ENCODE peak calls at places on chromosome 4, in nine cellular contexts. One of them, this sample, is unnamed.

GRCh38 chr4:189840356-189840755 is 100.3 kb upstream of the FRG1 start:
- DNase-seq in astrocyte of the cerebellum: no peak
- DNase-seq in caudate nucleus: no peak
- DNase-seq in activated T-cell treated with anti-CD3 and anti-CD28 coated beads for 24 hours: no peak
- DNase-seq in nephron progenitor cell: no peak
- DNase-seq in NAMALWA: no peak
- DNase-seq in NCI-H1694: no peak
- DNase-seq in pons: no peak
- DNase-seq in body of pancreas: no peak
- DNase-seq in this sample: no peak

GRCh38 chr4:177446571-177446970 is 4.3 kb upstream of the AGA start:
- DNase-seq in pons: no peak
- DNase-seq in body of pancreas: no peak
- DNase-seq in activated T-cell treated with anti-CD3 and anti-CD28 coated beads for 24 hours: no peak
- DNase-seq in NAMALWA: no peak
- DNase-seq in astrocyte of the cerebellum: no peak
- DNase-seq in NCI-H1694: no peak
- DNase-seq in caudate nucleus: no peak
- DNase-seq in nephron progenitor cell: no peak
- DNase-seq in this sample: no peak

GRCh38 chr4:127470290-127470809 is 162.4 kb upstream of the INTU start:
- DNase-seq in nephron progenitor cell: no peak
- DNase-seq in activated T-cell treated with anti-CD3 and anti-CD28 coated beads for 24 hours: no peak
- DNase-seq in caudate nucleus: no peak
- DNase-seq in NCI-H1694: no peak
- DNase-seq in NAMALWA: no peak
- DNase-seq in body of pancreas: no peak
- DNase-seq in astrocyte of the cerebellum: no peak
- DNase-seq in pons: no peak
- DNase-seq in this sample: no peak

GRCh38 chr4:73676881-73677323 is 56.7 kb upstream of the RASSF6 start:
- DNase-seq in astrocyte of the cerebellum: peak; percentile 28
- DNase-seq in caudate nucleus: no peak
- DNase-seq in nephron progenitor cell: no peak
- DNase-seq in activated T-cell treated with anti-CD3 and anti-CD28 coated beads for 24 hours: no peak
- DNase-seq in body of pancreas: no peak
- DNase-seq in NCI-H1694: no peak
- DNase-seq in pons: no peak
- DNase-seq in NAMALWA: peak; percentile 59
- DNase-seq in this sample: no peak

GRCh38 chr4:182219400-182219799 is 23.8 kb upstream of the TENM3 start:
- DNase-seq in nephron progenitor cell: no peak
- DNase-seq in NCI-H1694: no peak
- DNase-seq in caudate nucleus: no peak
- DNase-seq in activated T-cell treated with anti-CD3 and anti-CD28 coated beads for 24 hours: no peak
- DNase-seq in pons: no peak
- DNase-seq in astrocyte of the cerebellum: no peak
- DNase-seq in body of pancreas: no peak
- DNase-seq in NAMALWA: no peak
- DNase-seq in this sample: no peak

GRCh38 chr4:138834029-138834428 is 181.6 kb upstream of the NOCT start:
- DNase-seq in caudate nucleus: no peak
- DNase-seq in NCI-H1694: no peak
- DNase-seq in astrocyte of the cerebellum: no peak
- DNase-seq in activated T-cell treated with anti-CD3 and anti-CD28 coated beads for 24 hours: no peak
- DNase-seq in body of pancreas: no peak
- DNase-seq in pons: peak; percentile 35
- DNase-seq in NAMALWA: no peak
- DNase-seq in nephron progenitor cell: no peak
- DNase-seq in this sample: no peak

GRCh38 chr4:1113311-1114009 is at the start of gene RNF212:
- DNase-seq in astrocyte of the cerebellum: no peak
- DNase-seq in NAMALWA: no peak
- DNase-seq in caudate nucleus: peak; percentile 39
- DNase-seq in pons: no peak
- DNase-seq in nephron progenitor cell: no peak
- DNase-seq in activated T-cell treated with anti-CD3 and anti-CD28 coated beads for 24 hours: peak; percentile 8
- DNase-seq in NCI-H1694: no peak
- DNase-seq in body of pancreas: no peak
- DNase-seq in this sample: peak; percentile 88

GRCh38 chr4:174461438-174462106 is 60.7 kb downstream of the HPGD start:
- DNase-seq in activated T-cell treated with anti-CD3 and anti-CD28 coated beads for 24 hours: no peak
- DNase-seq in body of pancreas: no peak
- DNase-seq in NAMALWA: no peak
- DNase-seq in nephron progenitor cell: no peak
- DNase-seq in pons: no peak
- DNase-seq in astrocyte of the cerebellum: no peak
- DNase-seq in caudate nucleus: no peak
- DNase-seq in NCI-H1694: no peak
- DNase-seq in this sample: no peak

GRCh38 chr4:53186714-53187358 is 179.0 kb downstream of the SCFD2 start:
- DNase-seq in astrocyte of the cerebellum: no peak
- DNase-seq in NCI-H1694: no peak
- DNase-seq in pons: no peak
- DNase-seq in nephron progenitor cell: no peak
- DNase-seq in caudate nucleus: no peak
- DNase-seq in body of pancreas: no peak
- DNase-seq in activated T-cell treated with anti-CD3 and anti-CD28 coated beads for 24 hours: no peak
- DNase-seq in NAMALWA: no peak
- DNase-seq in this sample: no peak

GRCh38 chr4:128444544-128445302 is 157.1 kb upstream of the PGRMC2 start:
- DNase-seq in NCI-H1694: no peak
- DNase-seq in astrocyte of the cerebellum: no peak
- DNase-seq in nephron progenitor cell: no peak
- DNase-seq in activated T-cell treated with anti-CD3 and anti-CD28 coated beads for 24 hours: no peak
- DNase-seq in caudate nucleus: no peak
- DNase-seq in pons: no peak
- DNase-seq in NAMALWA: no peak
- DNase-seq in body of pancreas: no peak
- DNase-seq in this sample: no peak

GRCh38 chr4:107622006-107622405 is 98.0 kb downstream of the PAPSS1 start:
- DNase-seq in NCI-H1694: no peak
- DNase-seq in activated T-cell treated with anti-CD3 and anti-CD28 coated beads for 24 hours: no peak
- DNase-seq in nephron progenitor cell: no peak
- DNase-seq in pons: no peak
- DNase-seq in body of pancreas: no peak
- DNase-seq in caudate nucleus: no peak
- DNase-seq in astrocyte of the cerebellum: no peak
- DNase-seq in NAMALWA: no peak
- DNase-seq in this sample: no peak

GRCh38 chr4:3426465-3427133 is 15.2 kb upstream of the HGFAC start:
- DNase-seq in pons: no peak
- DNase-seq in caudate nucleus: no peak
- DNase-seq in activated T-cell treated with anti-CD3 and anti-CD28 coated beads for 24 hours: no peak
- DNase-seq in NAMALWA: no peak
- DNase-seq in astrocyte of the cerebellum: no peak
- DNase-seq in nephron progenitor cell: no peak
- DNase-seq in body of pancreas: no peak
- DNase-seq in NCI-H1694: no peak
- DNase-seq in this sample: no peak

GRCh38 chr4:110619401-110620247 is 3.3 kb downstream of the PITX2 start:
- DNase-seq in body of pancreas: no peak
- DNase-seq in NAMALWA: no peak
- DNase-seq in nephron progenitor cell: peak; percentile 50
- DNase-seq in astrocyte of the cerebellum: no peak
- DNase-seq in caudate nucleus: no peak
- DNase-seq in activated T-cell treated with anti-CD3 and anti-CD28 coated beads for 24 hours: no peak
- DNase-seq in pons: no peak
- DNase-seq in NCI-H1694: no peak
- DNase-seq in this sample: peak; percentile 74

GRCh38 chr4:101501421-101501820 is 154.1 kb upstream of the PPP3CA start:
- DNase-seq in activated T-cell treated with anti-CD3 and anti-CD28 coated beads for 24 hours: no peak
- DNase-seq in NCI-H1694: no peak
- DNase-seq in astrocyte of the cerebellum: no peak
- DNase-seq in nephron progenitor cell: no peak
- DNase-seq in pons: no peak
- DNase-seq in NAMALWA: no peak
- DNase-seq in body of pancreas: no peak
- DNase-seq in caudate nucleus: no peak
- DNase-seq in this sample: no peak

GRCh38 chr4:15469402-15470148 is at the start of gene CC2D2A:
- DNase-seq in activated T-cell treated with anti-CD3 and anti-CD28 coated beads for 24 hours: no peak
- DNase-seq in NAMALWA: no peak
- DNase-seq in astrocyte of the cerebellum: no peak
- DNase-seq in caudate nucleus: no peak
- DNase-seq in nephron progenitor cell: peak; percentile 10
- DNase-seq in pons: peak; percentile 40
- DNase-seq in NCI-H1694: no peak
- DNase-seq in body of pancreas: peak; percentile 13
- DNase-seq in this sample: peak; percentile 6

GRCh38 chr4:985123-985830 is 1.6 kb upstream of the IDUA start:
- DNase-seq in pons: no peak
- DNase-seq in activated T-cell treated with anti-CD3 and anti-CD28 coated beads for 24 hours: peak; percentile 68
- DNase-seq in NAMALWA: peak; percentile 53
- DNase-seq in astrocyte of the cerebellum: no peak
- DNase-seq in body of pancreas: peak; percentile 80
- DNase-seq in nephron progenitor cell: peak; percentile 80
- DNase-seq in caudate nucleus: peak; percentile 31
- DNase-seq in NCI-H1694: no peak
- DNase-seq in this sample: peak; percentile 98

GRCh38 chr4:153205757-153206156 is 1.5 kb downstream of the TRIM2 start:
- DNase-seq in pons: no peak
- DNase-seq in NCI-H1694: no peak
- DNase-seq in activated T-cell treated with anti-CD3 and anti-CD28 coated beads for 24 hours: peak; percentile 22
- DNase-seq in body of pancreas: peak; percentile 40
- DNase-seq in astrocyte of the cerebellum: peak; percentile 43
- DNase-seq in NAMALWA: no peak
- DNase-seq in caudate nucleus: no peak
- DNase-seq in nephron progenitor cell: no peak
- DNase-seq in this sample: peak; percentile 24

GRCh38 chr4:7423391-7423790 is 11.3 kb downstream of the PSAPL1 start:
- DNase-seq in caudate nucleus: no peak
- DNase-seq in body of pancreas: no peak
- DNase-seq in activated T-cell treated with anti-CD3 and anti-CD28 coated beads for 24 hours: no peak
- DNase-seq in nephron progenitor cell: no peak
- DNase-seq in astrocyte of the cerebellum: no peak
- DNase-seq in NAMALWA: no peak
- DNase-seq in pons: no peak
- DNase-seq in NCI-H1694: no peak
- DNase-seq in this sample: peak; percentile 3

GRCh38 chr4:8257854-8258253 is 11.7 kb upstream of the HTRA3 start:
- DNase-seq in caudate nucleus: no peak
- DNase-seq in body of pancreas: no peak
- DNase-seq in pons: no peak
- DNase-seq in astrocyte of the cerebellum: no peak
- DNase-seq in activated T-cell treated with anti-CD3 and anti-CD28 coated beads for 24 hours: no peak
- DNase-seq in nephron progenitor cell: no peak
- DNase-seq in NCI-H1694: no peak
- DNase-seq in NAMALWA: no peak
- DNase-seq in this sample: no peak

GRCh38 chr4:52935317-52935716 is 73.2 kb downstream of the RASL11B start:
- DNase-seq in pons: no peak
- DNase-seq in activated T-cell treated with anti-CD3 and anti-CD28 coated beads for 24 hours: no peak
- DNase-seq in astrocyte of the cerebellum: no peak
- DNase-seq in caudate nucleus: no peak
- DNase-seq in NAMALWA: no peak
- DNase-seq in NCI-H1694: no peak
- DNase-seq in nephron progenitor cell: no peak
- DNase-seq in body of pancreas: no peak
- DNase-seq in this sample: no peak

GRCh38 chr4:54683616-54684346 is 26.0 kb downstream of the KIT start:
- DNase-seq in body of pancreas: no peak
- DNase-seq in caudate nucleus: no peak
- DNase-seq in activated T-cell treated with anti-CD3 and anti-CD28 coated beads for 24 hours: peak; percentile 29
- DNase-seq in NCI-H1694: peak; percentile 2
- DNase-seq in pons: peak; percentile 47
- DNase-seq in astrocyte of the cerebellum: no peak
- DNase-seq in nephron progenitor cell: no peak
- DNase-seq in NAMALWA: peak; percentile 54
- DNase-seq in this sample: peak; percentile 46

GRCh38 chr4:71296945-71297344 is 41.9 kb upstream of the SLC4A4 start:
- DNase-seq in body of pancreas: no peak
- DNase-seq in caudate nucleus: peak; percentile 60
- DNase-seq in activated T-cell treated with anti-CD3 and anti-CD28 coated beads for 24 hours: no peak
- DNase-seq in NCI-H1694: no peak
- DNase-seq in NAMALWA: no peak
- DNase-seq in pons: peak; percentile 91
- DNase-seq in astrocyte of the cerebellum: no peak
- DNase-seq in nephron progenitor cell: no peak
- DNase-seq in this sample: no peak

GRCh38 chr4:183430317-183430986 is 14.0 kb upstream of the CDKN2AIP start:
- DNase-seq in activated T-cell treated with anti-CD3 and anti-CD28 coated beads for 24 hours: no peak
- DNase-seq in nephron progenitor cell: no peak
- DNase-seq in NCI-H1694: no peak
- DNase-seq in astrocyte of the cerebellum: no peak
- DNase-seq in pons: no peak
- DNase-seq in NAMALWA: no peak
- DNase-seq in caudate nucleus: no peak
- DNase-seq in body of pancreas: no peak
- DNase-seq in this sample: peak; percentile 72

GRCh38 chr4:78336093-78336943 is 215.3 kb upstream of the ANXA3 start:
- DNase-seq in NCI-H1694: no peak
- DNase-seq in caudate nucleus: no peak
- DNase-seq in NAMALWA: no peak
- DNase-seq in astrocyte of the cerebellum: peak; percentile 2
- DNase-seq in pons: no peak
- DNase-seq in body of pancreas: no peak
- DNase-seq in activated T-cell treated with anti-CD3 and anti-CD28 coated beads for 24 hours: no peak
- DNase-seq in nephron progenitor cell: no peak
- DNase-seq in this sample: no peak

GRCh38 chr4:169348541-169348940 is 77.8 kb upstream of the SH3RF1 start:
- DNase-seq in activated T-cell treated with anti-CD3 and anti-CD28 coated beads for 24 hours: no peak
- DNase-seq in NCI-H1694: no peak
- DNase-seq in caudate nucleus: peak; percentile 78
- DNase-seq in body of pancreas: no peak
- DNase-seq in nephron progenitor cell: no peak
- DNase-seq in astrocyte of the cerebellum: no peak
- DNase-seq in NAMALWA: peak; percentile 16
- DNase-seq in pons: peak; percentile 78
- DNase-seq in this sample: no peak

GRCh38 chr4:169054879-169055278 is 44.8 kb upstream of the CBR4 start:
- DNase-seq in NCI-H1694: no peak
- DNase-seq in NAMALWA: no peak
- DNase-seq in astrocyte of the cerebellum: no peak
- DNase-seq in body of pancreas: no peak
- DNase-seq in activated T-cell treated with anti-CD3 and anti-CD28 coated beads for 24 hours: no peak
- DNase-seq in caudate nucleus: no peak
- DNase-seq in pons: no peak
- DNase-seq in nephron progenitor cell: no peak
- DNase-seq in this sample: no peak

GRCh38 chr4:174485025-174485424 is 37.3 kb downstream of the HPGD start:
- DNase-seq in astrocyte of the cerebellum: no peak
- DNase-seq in caudate nucleus: no peak
- DNase-seq in NCI-H1694: no peak
- DNase-seq in activated T-cell treated with anti-CD3 and anti-CD28 coated beads for 24 hours: no peak
- DNase-seq in pons: no peak
- DNase-seq in nephron progenitor cell: no peak
- DNase-seq in NAMALWA: no peak
- DNase-seq in body of pancreas: no peak
- DNase-seq in this sample: no peak

GRCh38 chr4:57055873-57056272 is 54.3 kb downstream of the IGFBP7 start:
- DNase-seq in body of pancreas: no peak
- DNase-seq in nephron progenitor cell: no peak
- DNase-seq in NCI-H1694: no peak
- DNase-seq in pons: no peak
- DNase-seq in caudate nucleus: peak; percentile 9
- DNase-seq in activated T-cell treated with anti-CD3 and anti-CD28 coated beads for 24 hours: no peak
- DNase-seq in astrocyte of the cerebellum: no peak
- DNase-seq in NAMALWA: no peak
- DNase-seq in this sample: no peak

GRCh38 chr4:177047851-177048174 is 255.1 kb upstream of the VEGFC start:
- DNase-seq in NCI-H1694: no peak
- DNase-seq in NAMALWA: no peak
- DNase-seq in body of pancreas: no peak
- DNase-seq in astrocyte of the cerebellum: no peak
- DNase-seq in caudate nucleus: no peak
- DNase-seq in pons: peak; percentile 27
- DNase-seq in activated T-cell treated with anti-CD3 and anti-CD28 coated beads for 24 hours: no peak
- DNase-seq in nephron progenitor cell: no peak
- DNase-seq in this sample: no peak

GRCh38 chr4:148634476-148634875 is 192.3 kb upstream of the NR3C2 start:
- DNase-seq in activated T-cell treated with anti-CD3 and anti-CD28 coated beads for 24 hours: no peak
- DNase-seq in NCI-H1694: no peak
- DNase-seq in NAMALWA: no peak
- DNase-seq in pons: no peak
- DNase-seq in caudate nucleus: no peak
- DNase-seq in nephron progenitor cell: no peak
- DNase-seq in astrocyte of the cerebellum: no peak
- DNase-seq in body of pancreas: no peak
- DNase-seq in this sample: no peak

GRCh38 chr4:244471-244870 is 60.8 kb downstream of the ZNF732 start:
- DNase-seq in pons: peak; percentile 62
- DNase-seq in astrocyte of the cerebellum: no peak
- DNase-seq in activated T-cell treated with anti-CD3 and anti-CD28 coated beads for 24 hours: peak; percentile 41
- DNase-seq in body of pancreas: peak; percentile 50
- DNase-seq in caudate nucleus: peak; percentile 9
- DNase-seq in NAMALWA: peak; percentile 84
- DNase-seq in nephron progenitor cell: peak; percentile 8
- DNase-seq in NCI-H1694: peak; percentile 45
- DNase-seq in this sample: peak; percentile 15